ENCODE peak calls at places on chromosomes 11 and 22, in six cellular contexts. E is RWPE1; D is left ventricle myocardium inferior; X is heart left ventricle; T is GM23338; O is CD4-positive, alpha-beta T cell. N is an unnamed sample.

GRCh38 chr11:106162190-106162589 is 84.7 kb downstream of the AASDHPPT start:
- DNase-seq in O (no peak), X (no peak), D (no peak), T (no peak), E (no peak), N (no peak)

GRCh38 chr11:16511109-16511806 is 154.9 kb upstream of the SOX6 start:
- DNase-seq in D (no peak), T (no peak), O (no peak), E (peak; percentile 46), X (no peak), N (no peak)

GRCh38 chr11:61949169-61950034 is 749 bp upstream of the BEST1 start:
- DNase-seq in X (peak; percentile 85), O (no peak), T (peak; percentile 88), D (peak; percentile 70), E (peak; percentile 74), N (no peak)

GRCh38 chr22:45549739-45550138 is 47.1 kb downstream of the FBLN1 start:
- DNase-seq in T (no peak), O (no peak), E (no peak), D (no peak), X (no peak), N (no peak)

GRCh38 chr11:19307498-19307897 is 66.8 kb upstream of the E2F8 start:
- DNase-seq in T (peak; percentile 42), O (no peak), X (no peak), D (no peak), E (no peak), N (no peak)

GRCh38 chr11:2573240-2574042 is 126.4 kb downstream of the KCNQ1OT1 start:
- DNase-seq in X (no peak), D (no peak), O (no peak), T (no peak), E (no peak), N (no peak)

GRCh38 chr11:4626207-4627105 is 10.8 kb upstream of the OR51D1 start:
- DNase-seq in E (peak; percentile 44), X (peak; percentile 34), T (peak; percentile 93), O (no peak), D (no peak), N (peak; percentile 68)

GRCh38 chr11:68414457-68415221 is 45.9 kb upstream of the PPP6R3 start:
- DNase-seq in E (no peak), D (no peak), T (no peak), X (no peak), O (no peak), N (no peak)

GRCh38 chr11:65279713-65280459 is 18.1 kb downstream of the POLA2 start:
- DNase-seq in E (peak; percentile 77), T (no peak), D (no peak), X (peak; percentile 87), O (no peak), N (no peak)

GRCh38 chr11:111909378-111909777 is 2.2 kb downstream of the CRYAB start:
- DNase-seq in E (no peak), O (no peak), T (no peak), D (no peak), X (no peak), N (no peak)
- TF ChIP-seq CTCF in E (no peak), O (no peak), T (no peak), D (no peak), X (no peak), N (no peak)

DNA sequence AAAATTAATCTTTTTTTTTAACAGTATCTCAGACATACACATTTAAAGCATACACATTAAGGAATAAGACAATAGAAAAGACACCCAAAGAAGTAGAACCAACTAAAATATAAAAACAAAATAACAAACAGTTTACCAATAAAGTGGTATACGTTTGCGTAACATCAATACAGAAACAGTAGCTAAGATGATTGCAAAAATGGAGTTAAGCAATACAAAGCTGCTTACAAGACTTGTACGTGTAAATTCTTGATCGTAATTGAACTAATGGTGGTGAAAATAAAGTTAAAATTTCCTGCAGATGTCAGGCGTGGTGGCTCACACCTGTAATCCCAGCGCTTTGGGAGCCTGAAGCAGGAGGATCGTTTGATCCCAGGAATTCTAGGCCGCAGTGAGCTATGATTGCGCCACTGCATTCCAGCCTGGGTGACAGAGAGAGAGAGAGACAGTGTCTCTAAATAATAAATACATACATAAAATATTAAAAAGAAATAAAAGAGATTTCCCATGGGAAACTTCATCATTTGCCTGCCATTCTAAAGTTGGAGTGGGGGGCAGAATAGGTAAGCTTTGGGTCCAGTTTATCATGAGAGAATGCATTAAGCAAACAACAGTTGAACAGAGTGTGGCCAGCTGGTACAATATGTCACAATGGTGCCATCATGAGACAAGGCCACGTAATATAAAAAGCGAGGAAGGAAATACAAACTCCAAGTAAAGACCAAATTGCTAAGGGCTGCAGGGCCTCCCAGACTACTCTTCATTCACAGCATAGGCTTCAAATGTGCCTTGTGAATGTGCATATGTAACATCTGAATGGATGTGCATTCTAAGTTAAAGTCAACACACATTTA is 38.9 kb upstream of the EED start:
- DNase-seq in E (no peak), T (no peak), D (no peak), X (no peak), O (no peak), N (no peak)
- TF ChIP-seq CTCF in E (no peak), T (no peak), D (no peak), X (no peak), O (no peak), N (no peak)

GRCh38 chr22:26587991-26588613 is 1.8 kb downstream of the TPST2 start:
- DNase-seq in O (no peak), D (no peak), E (no peak), T (no peak), X (no peak), N (no peak)

GRCh38 chr22:26589367-26589844 is 526 bp downstream of the TPST2 start:
- DNase-seq in T (peak; percentile 76), E (peak; percentile 13), X (peak; percentile 51), O (no peak), D (peak; percentile 23), N (peak; percentile 12)

GRCh38 chr22:26590525-26590858 is 560 bp upstream of the TPST2 start:
- DNase-seq in O (no peak), E (no peak), T (no peak), X (no peak), D (no peak), N (no peak)

GRCh38 chr22:26588749-26589366 is 1.1 kb downstream of the TPST2 start:
- DNase-seq in O (no peak), X (no peak), T (no peak), E (no peak), D (no peak), N (no peak)

DNA sequence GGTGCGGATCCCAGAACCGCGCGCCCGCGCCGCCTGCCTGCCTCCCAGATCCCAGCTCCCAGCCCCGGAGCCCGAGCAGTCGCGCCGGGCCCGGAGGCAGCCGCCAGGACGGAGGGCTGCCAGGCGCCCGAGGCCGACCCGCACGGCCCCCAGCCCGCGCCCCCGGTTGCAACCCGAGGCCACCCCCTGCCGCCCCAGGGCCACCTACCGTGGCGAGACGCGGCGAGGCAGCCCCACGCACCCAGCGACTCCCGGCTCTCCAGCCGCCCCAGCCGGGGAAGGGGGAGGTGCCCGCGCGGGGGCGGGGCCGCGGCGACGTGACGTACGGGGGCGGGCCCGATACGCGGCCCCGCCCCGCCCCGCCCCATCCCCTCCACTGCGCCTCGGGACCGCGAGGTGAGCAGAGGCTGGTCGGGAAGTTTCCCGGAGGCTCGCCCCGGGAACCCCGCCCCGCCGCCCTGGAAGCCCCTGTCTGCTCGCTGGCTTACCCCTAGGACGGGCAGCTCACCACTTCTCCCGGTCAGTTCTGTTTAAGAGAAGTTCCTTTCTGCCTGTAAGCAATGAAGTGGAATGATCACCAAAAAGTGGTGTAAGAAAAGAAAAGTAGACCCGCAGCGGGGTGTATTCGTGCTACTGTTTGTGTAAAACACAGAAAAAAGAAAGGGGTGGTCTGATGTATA is at the start of gene TPST2:
- DNase-seq in X (peak; percentile 80), D (peak; percentile 80), E (peak; percentile 75), O (peak; percentile 71), T (peak; percentile 85), N (peak; percentile 65)
- TF ChIP-seq CTCF in X (peak; percentile 29), D (peak; percentile 31), E (no peak), O (no peak), T (no peak), N (no peak)

DNA sequence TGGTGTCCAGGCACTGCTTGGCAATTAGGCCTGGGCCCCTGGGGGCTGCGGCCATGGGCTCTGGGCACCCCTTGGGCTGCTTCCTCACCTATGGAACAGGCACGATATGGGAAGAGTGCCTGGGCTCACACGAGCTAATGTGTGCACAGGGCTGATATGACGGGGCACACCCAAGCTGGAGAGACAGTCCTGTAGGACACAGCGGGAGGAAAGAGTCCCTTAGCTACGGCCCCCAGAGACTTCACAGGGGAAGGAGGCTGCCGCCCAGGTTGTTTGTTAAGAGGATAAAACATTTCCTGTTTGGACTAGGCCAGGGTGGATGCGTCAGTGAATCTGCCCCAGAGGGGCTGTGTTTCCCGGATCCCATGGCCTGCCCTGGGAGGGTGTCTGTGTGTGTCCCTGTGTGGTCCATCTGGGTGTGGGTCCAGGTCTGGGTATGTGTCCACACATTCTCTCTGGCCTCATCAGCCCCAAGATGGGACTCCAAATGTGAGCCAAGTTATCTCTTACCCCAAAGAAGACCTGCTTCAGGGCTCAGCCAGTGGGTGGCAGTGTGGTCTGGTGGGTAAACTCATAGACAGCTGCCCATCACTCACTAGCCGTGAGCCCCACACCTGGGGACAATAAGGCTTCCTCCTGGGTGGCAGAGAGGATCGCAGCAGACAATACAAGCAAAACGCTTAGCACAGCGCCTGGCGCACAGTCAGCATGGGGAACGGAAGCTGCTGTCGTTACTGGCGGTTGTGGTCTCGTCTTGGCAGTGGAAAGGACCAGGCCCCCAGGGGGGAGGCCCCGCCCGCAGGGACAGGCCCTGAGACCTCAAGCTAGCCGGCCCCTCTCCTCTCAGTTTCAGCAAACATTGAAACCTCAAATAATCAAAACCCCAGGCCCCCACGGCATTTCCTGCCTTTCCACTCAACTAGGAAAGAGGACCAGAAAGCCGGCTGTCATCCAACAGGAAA is 3.2 kb upstream of the EMID1 start:
- DNase-seq in O (no peak), D (peak; percentile 63), X (peak; percentile 71), E (no peak), T (peak; percentile 68), N (no peak)
- TF ChIP-seq CTCF in O (no peak), D (peak; percentile 40), X (no peak), E (no peak), T (peak; percentile 62), N (peak; percentile 16)

DNA sequence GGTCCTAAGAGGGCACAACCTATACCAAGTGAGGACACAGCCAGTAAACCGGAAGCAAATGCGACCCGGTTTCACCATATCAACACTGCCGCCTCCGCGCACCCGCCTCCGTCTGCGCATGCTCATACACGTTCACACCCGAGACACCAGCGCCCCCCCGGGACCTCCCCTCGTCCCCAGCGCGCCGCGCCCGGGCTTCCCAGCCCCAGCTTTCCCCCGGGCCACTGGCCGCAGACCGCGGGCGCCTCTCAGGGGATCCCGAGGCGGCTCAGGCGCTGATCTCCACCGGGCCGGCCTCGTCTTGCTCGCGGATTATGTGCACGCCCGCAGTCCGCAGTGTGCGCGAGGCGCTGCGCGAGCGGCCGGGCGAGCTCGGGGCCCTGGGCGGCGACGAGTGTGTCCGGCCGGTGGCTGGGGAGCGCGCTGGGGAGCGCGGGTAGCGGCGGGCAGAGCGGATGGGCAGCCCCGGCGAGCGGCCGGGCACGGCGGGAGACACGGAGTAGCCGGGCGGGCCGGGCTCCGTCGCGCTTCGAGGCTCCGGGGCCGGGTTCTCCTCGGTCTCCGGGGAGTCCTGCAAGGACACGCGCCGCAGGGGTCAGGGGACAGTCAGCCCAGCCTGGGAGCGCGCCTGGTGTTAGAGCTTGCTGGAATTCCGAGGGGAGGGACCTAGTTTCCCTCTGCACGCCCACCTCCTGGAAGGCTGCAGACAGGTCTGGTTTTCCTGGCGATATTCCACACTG is 2.0 kb downstream of the HEPN1 start:
- DNase-seq in X (peak; percentile 82), D (peak; percentile 81), E (peak; percentile 43), T (peak; percentile 83), O (peak; percentile 72), N (peak; percentile 78)
- TF ChIP-seq CTCF in X (peak; percentile 28), D (no peak), E (no peak), T (no peak), O (no peak), N (peak; percentile 13)

N was measured in progenitor cell of endocrine pancreas.